ENCODE peak calls at places on chromosomes 5 and 9, in five cellular contexts. One of them, this sample, is unnamed.

GRCh38 chr9:96867282-96867814 is 13.0 kb upstream of the ZNF782 start:
- ATAC-seq in activated B cell treated with CpG ODN at 0.5 μM for 24 hours: no peak
- ATAC-seq in central memory CD8-positive, alpha-beta T cell: no peak
- ATAC-seq in activated T-cell treated with anti-CD3 and anti-CD28 coated beads, Interleukin-2, amount 50 U/mL, for 4 hours: no peak
- ATAC-seq in psoas muscle: no peak
- ATAC-seq in this sample: no peak

GRCh38 chr9:128819716-128820664 is 1.7 kb downstream of the ENDOG start:
- ATAC-seq in activated B cell treated with CpG ODN at 0.5 μM for 24 hours: no peak
- ATAC-seq in central memory CD8-positive, alpha-beta T cell: no peak
- ATAC-seq in activated T-cell treated with anti-CD3 and anti-CD28 coated beads, Interleukin-2, amount 50 U/mL, for 4 hours: no peak
- ATAC-seq in psoas muscle: no peak
- ATAC-seq in this sample: no peak

GRCh38 chr5:168822248-168822744 is 243.1 kb upstream of the PANK3 start:
- ATAC-seq in activated B cell treated with CpG ODN at 0.5 μM for 24 hours: no peak
- ATAC-seq in central memory CD8-positive, alpha-beta T cell: no peak
- ATAC-seq in activated T-cell treated with anti-CD3 and anti-CD28 coated beads, Interleukin-2, amount 50 U/mL, for 4 hours: peak
- ATAC-seq in psoas muscle: no peak
- ATAC-seq in this sample: no peak

GRCh38 chr5:138349842-138350635 is 2.4 kb upstream of the KDM3B start:
- ATAC-seq in activated B cell treated with CpG ODN at 0.5 μM for 24 hours: no peak
- ATAC-seq in central memory CD8-positive, alpha-beta T cell: no peak
- ATAC-seq in activated T-cell treated with anti-CD3 and anti-CD28 coated beads, Interleukin-2, amount 50 U/mL, for 4 hours: no peak
- ATAC-seq in psoas muscle: no peak
- ATAC-seq in this sample: no peak

GRCh38 chr9:93094294-93095204 is 1.5 kb upstream of the CARD19 start:
- ATAC-seq in activated B cell treated with CpG ODN at 0.5 μM for 24 hours: no peak
- ATAC-seq in central memory CD8-positive, alpha-beta T cell: no peak
- ATAC-seq in activated T-cell treated with anti-CD3 and anti-CD28 coated beads, Interleukin-2, amount 50 U/mL, for 4 hours: no peak
- ATAC-seq in psoas muscle: no peak
- ATAC-seq in this sample: peak

GRCh38 chr9:104269996-104270963 is 176.2 kb downstream of the SMC2 start:
- ATAC-seq in activated B cell treated with CpG ODN at 0.5 μM for 24 hours: no peak
- ATAC-seq in central memory CD8-positive, alpha-beta T cell: no peak
- ATAC-seq in activated T-cell treated with anti-CD3 and anti-CD28 coated beads, Interleukin-2, amount 50 U/mL, for 4 hours: no peak
- ATAC-seq in psoas muscle: no peak
- ATAC-seq in this sample: no peak

GRCh38 chr5:78738693-78739300 is 90.2 kb upstream of the LHFPL2 start:
- ATAC-seq in activated B cell treated with CpG ODN at 0.5 μM for 24 hours: no peak
- ATAC-seq in central memory CD8-positive, alpha-beta T cell: no peak
- ATAC-seq in activated T-cell treated with anti-CD3 and anti-CD28 coated beads, Interleukin-2, amount 50 U/mL, for 4 hours: no peak
- ATAC-seq in psoas muscle: no peak
- ATAC-seq in this sample: no peak

GRCh38 chr5:159240301-159240870 is 22.7 kb upstream of the UBLCP1 start:
- ATAC-seq in activated B cell treated with CpG ODN at 0.5 μM for 24 hours: no peak
- ATAC-seq in central memory CD8-positive, alpha-beta T cell: no peak
- ATAC-seq in activated T-cell treated with anti-CD3 and anti-CD28 coated beads, Interleukin-2, amount 50 U/mL, for 4 hours: peak
- ATAC-seq in psoas muscle: no peak
- ATAC-seq in this sample: no peak

GRCh38 chr5:143886621-143887301 is 74.8 kb downstream of the HMHB1 start:
- ATAC-seq in activated B cell treated with CpG ODN at 0.5 μM for 24 hours: no peak
- ATAC-seq in central memory CD8-positive, alpha-beta T cell: no peak
- ATAC-seq in activated T-cell treated with anti-CD3 and anti-CD28 coated beads, Interleukin-2, amount 50 U/mL, for 4 hours: no peak
- ATAC-seq in psoas muscle: peak
- ATAC-seq in this sample: no peak